ENCODE peak calls at places on chromosomes 2 and 18, in six cellular contexts. One of them, this sample, is unnamed.

GRCh38 chr18:9062418-9062751 is 40.1 kb upstream of the NDUFV2 start:
- DNase-seq in adrenal gland: no peak
- DNase-seq in GM13977: no peak
- DNase-seq in IMR-90: no peak
- DNase-seq in progenitor cell of endocrine pancreas: no peak
- DNase-seq in ascending aorta: no peak
- DNase-seq in this sample: no peak

GRCh38 chr18:58516514-58517285 is 112.2 kb downstream of the ALPK2 start:
- DNase-seq in GM13977: no peak
- DNase-seq in IMR-90: no peak
- DNase-seq in adrenal gland: no peak
- DNase-seq in ascending aorta: no peak
- DNase-seq in progenitor cell of endocrine pancreas: no peak
- DNase-seq in this sample: no peak

GRCh38 chr18:74450626-74451025 is 6.5 kb downstream of the DIPK1C start:
- DNase-seq in adrenal gland: peak; percentile 44
- DNase-seq in IMR-90: no peak
- DNase-seq in progenitor cell of endocrine pancreas: no peak
- DNase-seq in GM13977: no peak
- DNase-seq in ascending aorta: no peak
- DNase-seq in this sample: no peak

GRCh38 chr18:21242141-21243040 is at the start of gene GREB1L:
- DNase-seq in adrenal gland: peak; percentile 55
- DNase-seq in ascending aorta: no peak
- DNase-seq in IMR-90: no peak
- DNase-seq in GM13977: peak; percentile 71
- DNase-seq in progenitor cell of endocrine pancreas: peak; percentile 74
- DNase-seq in this sample: peak; percentile 91

GRCh38 chr2:146986161-146986560 is 858.7 kb upstream of the ACVR2A start:
- DNase-seq in IMR-90: no peak
- DNase-seq in adrenal gland: no peak
- DNase-seq in ascending aorta: no peak
- DNase-seq in progenitor cell of endocrine pancreas: no peak
- DNase-seq in GM13977: no peak
- DNase-seq in this sample: no peak

GRCh38 chr18:70172225-70172624 is 33.3 kb downstream of the RTTN start:
- DNase-seq in GM13977: no peak
- DNase-seq in IMR-90: peak; percentile 39
- DNase-seq in ascending aorta: no peak
- DNase-seq in adrenal gland: no peak
- DNase-seq in progenitor cell of endocrine pancreas: no peak
- DNase-seq in this sample: no peak

GRCh38 chr2:143514413-143514812 is 385.2 kb downstream of the ARHGAP15 start:
- DNase-seq in ascending aorta: no peak
- DNase-seq in IMR-90: peak; percentile 3
- DNase-seq in adrenal gland: no peak
- DNase-seq in progenitor cell of endocrine pancreas: no peak
- DNase-seq in GM13977: no peak
- DNase-seq in this sample: no peak

GRCh38 chr2:168571061-168571460 is 115.0 kb downstream of the CERS6 start:
- DNase-seq in IMR-90: peak; percentile 3
- DNase-seq in adrenal gland: no peak
- DNase-seq in progenitor cell of endocrine pancreas: no peak
- DNase-seq in GM13977: no peak
- DNase-seq in ascending aorta: no peak
- DNase-seq in this sample: no peak

GRCh38 chr2:25366629-25367028 is 24.9 kb upstream of the DNMT3A start:
- DNase-seq in progenitor cell of endocrine pancreas: no peak
- DNase-seq in IMR-90: no peak
- DNase-seq in ascending aorta: no peak
- DNase-seq in GM13977: peak; percentile 56
- DNase-seq in adrenal gland: no peak
- DNase-seq in this sample: no peak

GRCh38 chr2:47056875-47057731 is 98.0 kb downstream of the STPG4 start:
- DNase-seq in adrenal gland: no peak
- DNase-seq in progenitor cell of endocrine pancreas: no peak
- DNase-seq in ascending aorta: no peak
- DNase-seq in IMR-90: no peak
- DNase-seq in GM13977: peak; percentile 56
- DNase-seq in this sample: no peak

GRCh38 chr2:102155703-102156515 is 13.4 kb downstream of the IL1R1 start:
- DNase-seq in progenitor cell of endocrine pancreas: no peak
- DNase-seq in IMR-90: peak; percentile 69
- DNase-seq in ascending aorta: no peak
- DNase-seq in adrenal gland: peak; percentile 85
- DNase-seq in GM13977: no peak
- DNase-seq in this sample: peak; percentile 90
- TF ChIP-seq CTCF in progenitor cell of endocrine pancreas: no peak
- TF ChIP-seq CTCF in IMR-90: no peak
- TF ChIP-seq CTCF in ascending aorta: no peak
- TF ChIP-seq CTCF in adrenal gland: no peak
- TF ChIP-seq CTCF in GM13977: no peak
- TF ChIP-seq CTCF in this sample: no peak

DNA sequence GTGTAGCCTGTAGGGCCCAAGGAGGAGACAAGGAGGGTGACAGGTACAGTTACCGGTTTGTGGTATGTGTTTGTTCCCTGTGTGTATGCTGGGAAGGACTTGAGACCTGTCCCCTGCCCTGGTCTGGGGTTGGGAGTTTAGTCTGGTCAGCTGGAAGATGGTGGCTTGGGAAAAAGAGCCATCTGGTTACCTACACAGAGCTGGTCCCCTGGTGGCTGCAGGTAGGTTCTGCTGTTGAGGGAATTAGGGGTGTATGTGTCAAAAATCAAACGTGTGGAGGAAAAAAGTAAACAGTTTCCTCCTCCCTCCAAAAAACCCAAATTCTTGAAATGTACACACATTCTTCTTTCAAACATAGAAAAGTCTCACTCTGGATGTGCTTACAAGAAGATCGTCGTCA is 24.3 kb downstream of the PTMA start:
- DNase-seq in ascending aorta: no peak
- DNase-seq in IMR-90: no peak
- DNase-seq in GM13977: no peak
- DNase-seq in adrenal gland: no peak
- DNase-seq in progenitor cell of endocrine pancreas: no peak
- DNase-seq in this sample: no peak
- TF ChIP-seq CTCF in ascending aorta: no peak
- TF ChIP-seq CTCF in IMR-90: no peak
- TF ChIP-seq CTCF in GM13977: no peak
- TF ChIP-seq CTCF in adrenal gland: no peak
- TF ChIP-seq CTCF in progenitor cell of endocrine pancreas: peak; percentile 26
- TF ChIP-seq CTCF in this sample: no peak

DNA sequence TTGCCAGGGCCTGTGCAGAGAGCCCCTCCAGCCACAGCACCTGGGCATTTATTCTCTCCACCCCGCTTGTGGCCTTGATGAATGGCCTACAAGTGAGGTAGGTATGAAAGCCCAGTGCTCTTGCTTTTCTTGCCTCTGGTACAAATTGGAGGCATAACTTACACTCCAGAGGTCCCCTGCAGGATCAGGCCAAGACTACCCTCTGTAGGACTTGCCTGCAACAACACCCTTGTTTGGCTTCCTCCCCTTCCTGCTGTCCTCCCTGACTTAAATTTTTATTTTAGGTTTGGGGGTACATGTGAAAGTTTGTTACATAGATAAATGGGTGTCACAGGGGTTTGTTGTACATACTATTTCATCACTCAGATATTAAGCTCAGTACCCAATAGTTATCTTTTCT is 95.7 kb downstream of the CDC42EP3 start:
- DNase-seq in IMR-90: no peak
- DNase-seq in adrenal gland: no peak
- DNase-seq in GM13977: no peak
- DNase-seq in progenitor cell of endocrine pancreas: no peak
- DNase-seq in ascending aorta: no peak
- DNase-seq in this sample: no peak
- TF ChIP-seq CTCF in IMR-90: peak; percentile 33
- TF ChIP-seq CTCF in adrenal gland: no peak
- TF ChIP-seq CTCF in GM13977: no peak
- TF ChIP-seq CTCF in progenitor cell of endocrine pancreas: no peak
- TF ChIP-seq CTCF in ascending aorta: no peak
- TF ChIP-seq CTCF in this sample: no peak

DNA sequence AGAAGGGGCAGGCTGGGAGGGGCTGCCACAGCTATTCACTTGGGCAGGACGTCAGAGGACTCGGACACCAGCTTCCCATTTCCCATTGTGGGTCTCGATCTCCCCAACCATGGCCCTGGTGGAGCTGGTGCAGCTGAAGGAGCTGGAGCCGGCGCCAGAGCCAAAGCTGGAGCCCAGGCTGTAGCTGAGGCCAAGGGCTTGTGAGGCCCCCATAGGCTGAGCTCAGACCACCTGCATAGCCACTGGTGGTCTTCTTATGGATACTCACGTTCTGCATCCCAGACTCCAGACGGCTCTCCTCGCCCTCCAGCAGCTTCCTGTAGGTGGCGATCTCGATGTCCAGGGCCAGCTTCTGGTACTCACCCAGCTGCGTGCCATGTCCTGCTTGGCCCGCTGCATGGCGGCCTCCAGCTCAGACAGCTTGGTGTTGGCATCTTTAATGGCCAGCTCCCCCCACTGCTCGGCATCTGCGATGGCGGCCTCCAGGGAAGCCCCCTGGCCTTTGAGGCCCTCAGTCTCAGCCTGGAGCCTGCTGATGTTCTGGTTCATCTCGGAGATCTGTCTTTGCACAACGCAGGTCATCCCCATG is 6.0 kb upstream of the CDK5R2 start:
- DNase-seq in ascending aorta: no peak
- DNase-seq in GM13977: no peak
- DNase-seq in adrenal gland: no peak
- DNase-seq in progenitor cell of endocrine pancreas: no peak
- DNase-seq in IMR-90: no peak
- DNase-seq in this sample: no peak
- TF ChIP-seq CTCF in ascending aorta: no peak
- TF ChIP-seq CTCF in GM13977: no peak
- TF ChIP-seq CTCF in adrenal gland: no peak
- TF ChIP-seq CTCF in progenitor cell of endocrine pancreas: peak; percentile 33
- TF ChIP-seq CTCF in IMR-90: no peak
- TF ChIP-seq CTCF in this sample: no peak

GRCh38 chr18:36624451-36625167 is 204.2 kb downstream of the TPGS2 start:
- DNase-seq in GM13977: no peak
- DNase-seq in adrenal gland: no peak
- DNase-seq in progenitor cell of endocrine pancreas: no peak
- DNase-seq in ascending aorta: no peak
- DNase-seq in IMR-90: no peak
- DNase-seq in this sample: no peak
- TF ChIP-seq CTCF in GM13977: no peak
- TF ChIP-seq CTCF in adrenal gland: no peak
- TF ChIP-seq CTCF in progenitor cell of endocrine pancreas: no peak
- TF ChIP-seq CTCF in ascending aorta: no peak
- TF ChIP-seq CTCF in IMR-90: no peak
- TF ChIP-seq CTCF in this sample: no peak

DNA sequence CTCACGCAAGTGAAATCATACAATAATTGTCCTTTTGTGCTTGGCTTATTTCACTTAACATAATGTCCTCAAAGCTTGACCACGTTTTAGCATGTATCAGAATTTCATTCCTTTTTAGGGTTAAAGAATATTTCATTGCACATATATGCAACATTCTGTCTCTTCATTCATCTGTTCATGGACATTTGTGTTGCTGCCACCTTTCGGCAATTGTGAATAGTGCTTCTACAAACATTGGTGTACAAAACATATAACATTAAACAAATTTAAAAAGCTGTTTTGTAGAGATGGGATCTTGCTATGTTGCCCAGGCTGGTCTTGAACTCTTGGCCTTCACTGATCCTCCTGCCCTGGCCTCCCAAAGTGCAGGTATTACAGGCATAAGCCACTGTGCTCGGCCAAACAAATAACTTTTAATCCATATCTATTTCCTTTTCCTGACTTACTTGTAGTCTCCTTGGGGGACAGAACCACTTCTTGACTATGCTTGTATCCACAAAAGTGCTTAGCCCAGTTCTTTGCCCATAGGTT is 209.3 kb downstream of the SLC4A3 start:
- DNase-seq in progenitor cell of endocrine pancreas: no peak
- DNase-seq in GM13977: no peak
- DNase-seq in IMR-90: peak; percentile 17
- DNase-seq in adrenal gland: no peak
- DNase-seq in ascending aorta: no peak
- DNase-seq in this sample: peak; percentile 33
- TF ChIP-seq CTCF in progenitor cell of endocrine pancreas: peak; percentile 22
- TF ChIP-seq CTCF in GM13977: peak; percentile 8
- TF ChIP-seq CTCF in IMR-90: peak; percentile 20
- TF ChIP-seq CTCF in adrenal gland: peak; percentile 43
- TF ChIP-seq CTCF in ascending aorta: no peak
- TF ChIP-seq CTCF in this sample: peak; percentile 41